ENCODE peak calls at places on chromosomes 16 and 17, in six cellular contexts. K is central memory CD8-positive, alpha-beta T cell; N is tibial nerve; U is germinal center; C is kidney tubule cell; F is SJSA1. V is an unnamed sample.

GRCh38 chr16:57848181-57848580 is 45.9 kb upstream of the KIFC3 start:
- DNase-seq in N (no peak), K (no peak), F (no peak), C (no peak), U (no peak), V (no peak)

GRCh38 chr17:59397316-59398073 is 66.0 kb downstream of the YPEL2 start:
- DNase-seq in C (no peak), N (no peak), K (no peak), U (no peak), F (no peak), V (no peak)

GRCh38 chr16:69108069-69108904 is 2.8 kb downstream of the HAS3 start:
- DNase-seq in C (peak), K (no peak), F (no peak), N (no peak), U (no peak), V (peak)

GRCh38 chr16:10982430-10983174 is 38.2 kb downstream of the CLEC16A start:
- DNase-seq in F (no peak), U (peak), C (no peak), N (no peak), K (no peak), V (no peak)

GRCh38 chr17:31433091-31433790 is 41.8 kb downstream of the RAB11FIP4 start:
- DNase-seq in C (no peak), N (no peak), F (no peak), U (no peak), K (peak), V (no peak)

GRCh38 chr17:74779948-74780400 is 3.8 kb upstream of the NAT9 start:
- DNase-seq in K (peak), N (no peak), F (no peak), U (peak), C (no peak), V (no peak)

GRCh38 chr17:58382108-58382884 is 30.3 kb upstream of the SUPT4H1 start:
- DNase-seq in U (no peak), K (no peak), C (no peak), N (no peak), F (no peak), V (no peak)

GRCh38 chr16:85360323-85361277 is 248.3 kb upstream of the CIBAR2 start:
- DNase-seq in F (peak), N (no peak), C (peak), K (no peak), U (no peak), V (no peak)

GRCh38 chr17:70230883-70231282 is 61.6 kb downstream of the KCNJ2 start:
- DNase-seq in C (no peak), K (no peak), F (no peak), U (no peak), N (no peak), V (no peak)

GRCh38 chr17:49779730-49780220 is 8.7 kb upstream of the KAT7 start:
- DNase-seq in N (no peak), C (peak), F (peak), K (no peak), U (no peak), V (peak)

GRCh38 chr17:78210111-78210510 is 3.9 kb upstream of the BIRC5 start:
- DNase-seq in N (no peak), F (no peak), C (no peak), U (no peak), K (no peak), V (no peak)

GRCh38 chr16:31105677-31106213 is 2.4 kb upstream of the BCKDK start:
- DNase-seq in F (peak), N (peak), K (peak), C (peak), U (peak), V (peak)

GRCh38 chr16:5044011-5044540 is 10.3 kb upstream of the NAGPA start:
- DNase-seq in K (no peak), C (no peak), F (no peak), U (no peak), N (no peak), V (no peak)

GRCh38 chr17:39404542-39405378 is 3.3 kb upstream of the FBXL20 start:
- DNase-seq in U (no peak), N (no peak), K (no peak), C (peak), F (peak), V (peak)

GRCh38 chr16:12081048-12081404 is 104.5 kb downstream of the SNX29 start:
- DNase-seq in F (no peak), C (no peak), N (no peak), K (no peak), U (no peak), V (no peak)

GRCh38 chr17:66644311-66644710 is 190.6 kb upstream of the CACNG5 start:
- DNase-seq in F (no peak), U (no peak), N (no peak), C (no peak), K (no peak), V (no peak)

GRCh38 chr16:53962041-53962440 is 258.1 kb downstream of the FTO start:
- DNase-seq in F (no peak), K (no peak), U (no peak), C (no peak), N (no peak), V (no peak)

GRCh38 chr17:300881-301280 is 51.7 kb downstream of the RPH3AL start:
- DNase-seq in U (no peak), C (no peak), K (no peak), F (no peak), N (no peak), V (no peak)

GRCh38 chr17:35726609-35727460 is 4.6 kb upstream of the RASL10B start:
- DNase-seq in C (peak), N (peak), U (no peak), K (no peak), F (peak), V (no peak)

GRCh38 chr16:15035163-15035729 is 20.6 kb downstream of the NTAN1 start:
- DNase-seq in U (no peak), K (no peak), C (no peak), N (no peak), F (no peak), V (no peak)

GRCh38 chr17:76146053-76146875 is 5.2 kb upstream of the FOXJ1 start:
- DNase-seq in U (no peak), F (no peak), K (no peak), N (peak), C (no peak), V (no peak)

GRCh38 chr16:31569360-31569717 is 41.6 kb downstream of the AHSP start:
- DNase-seq in N (no peak), U (no peak), C (no peak), K (no peak), F (no peak), V (no peak)

GRCh38 chr17:79047923-79048825 is 24.2 kb downstream of the C1QTNF1 start:
- DNase-seq in N (no peak), U (no peak), K (no peak), F (no peak), C (no peak), V (no peak)

GRCh38 chr17:521561-522325 is 169.1 kb upstream of the RPH3AL start:
- DNase-seq in F (no peak), U (no peak), C (no peak), N (no peak), K (no peak), V (no peak)

GRCh38 chr17:76834889-76835288 is 33.3 kb upstream of the MGAT5B start:
- DNase-seq in U (no peak), K (no peak), N (no peak), C (no peak), F (no peak), V (no peak)

GRCh38 chr17:1608676-1609075 is 20.0 kb downstream of the SLC43A2 start:
- DNase-seq in K (no peak), C (peak), U (no peak), N (no peak), F (no peak), V (no peak)

GRCh38 chr16:8295436-8295835 is 294.9 kb downstream of the TMEM114 start:
- DNase-seq in U (no peak), N (no peak), F (no peak), K (no peak), C (no peak), V (no peak)